ENCODE peak calls at places on chromosomes 5 and 9, in seven cellular contexts. V is CD4-positive, CD25-positive, alpha-beta regulatory T cell; H is SK-N-SH; D is T47D; G is hepatocyte; C is effector CD8-positive, alpha-beta T cell; R is activated CD4-positive, alpha-beta T cell treated with anti-CD3 and anti-CD28 coated beads, Interleukin-2, amount 10 ng/mL, durations not matched to agents 7 days and 5 days. Q is an unnamed sample.
A peak's percentile ranks its signal among the peaks of the same experiment; 100 is the strongest.

GRCh38 chr9:84481819-84482218 is 141.3 kb upstream of the SLC28A3 start:
- DNase-seq in H (no peak), R (no peak), V (no peak), G (no peak), D (no peak), C (no peak), Q (no peak)

GRCh38 chr5:472076-472655 is 29.2 kb downstream of the EXOC3 start:
- DNase-seq in H (peak; percentile 71), V (no peak), C (no peak), R (no peak), G (peak; percentile 44), D (peak; percentile 79), Q (peak; percentile 35)

GRCh38 chr9:91315191-91315590 is 46.5 kb downstream of the AUH start:
- DNase-seq in R (no peak), V (no peak), C (no peak), G (no peak), H (no peak), D (no peak), Q (no peak)

GRCh38 chr9:101018391-101018990 is 10.0 kb upstream of the PLPPR1 start:
- DNase-seq in V (no peak), H (no peak), D (no peak), G (no peak), C (no peak), R (no peak), Q (no peak)

GRCh38 chr9:68869020-68869419 is 144.9 kb downstream of the PRKACG start:
- DNase-seq in V (no peak), H (no peak), C (no peak), R (no peak), D (no peak), G (no peak), Q (no peak)

GRCh38 chr5:39214912-39215709 is 4.3 kb downstream of the FYB1 start:
- DNase-seq in H (no peak), R (peak; percentile 41), V (no peak), C (peak; percentile 25), G (no peak), D (no peak), Q (peak; percentile 56)

GRCh38 chr9:76232861-76233499 is 161.2 kb downstream of the RFK start:
- DNase-seq in C (no peak), V (no peak), H (no peak), G (no peak), D (no peak), R (no peak), Q (no peak)

GRCh38 chr5:96067902-96068614 is 106.4 kb upstream of the ELL2 start:
- DNase-seq in V (no peak), H (no peak), D (no peak), G (peak; percentile 72), R (no peak), C (no peak), Q (peak; percentile 33)

GRCh38 chr5:126271141-126271540 is 152.1 kb upstream of the GRAMD2B start:
- DNase-seq in G (no peak), D (no peak), C (no peak), H (no peak), V (no peak), R (no peak), Q (no peak)

GRCh38 chr5:95382843-95383242 is 8.3 kb upstream of the FAM81B start:
- DNase-seq in H (no peak), V (no peak), R (no peak), G (no peak), C (no peak), D (no peak), Q (no peak)

GRCh38 chr9:137198051-137198747 is 2.3 kb downstream of the TPRN start:
- DNase-seq in G (peak; percentile 71), V (no peak), R (no peak), H (no peak), C (no peak), D (peak; percentile 86), Q (no peak)

GRCh38 chr5:60959156-60959555 is 14.2 kb downstream of the NDUFAF2 start:
- DNase-seq in R (no peak), G (no peak), H (peak; percentile 14), C (no peak), V (peak; percentile 12), D (no peak), Q (no peak)

GRCh38 chr5:64497390-64497789 is 8.4 kb upstream of the RGS7BP start:
- DNase-seq in R (no peak), H (no peak), C (no peak), G (peak; percentile 46), D (no peak), V (no peak), Q (no peak)

GRCh38 chr9:6106576-6107339 is 91.3 kb upstream of the RANBP6 start:
- DNase-seq in V (no peak), R (no peak), D (peak; percentile 47), H (peak; percentile 20), G (peak; percentile 38), C (no peak), Q (no peak)

GRCh38 chr9:126152622-126153362 is 173.8 kb upstream of the MVB12B start:
- DNase-seq in H (no peak), C (no peak), V (no peak), G (no peak), R (no peak), D (no peak), Q (no peak)